ENCODE peak calls at places on chromosomes 7 and 10, in five cellular contexts. T, K, R, O and J are unnamed samples.

GRCh38 chr7:152395115-152395514 is 40.7 kb downstream of the KMT2C start:
- DNase-seq in O (no peak), R (no peak), K (peak; percentile 48), T (no peak), J (no peak)

GRCh38 chr10:35300063-35300699 is 36.1 kb upstream of the CCNY start:
- DNase-seq in R (peak; percentile 96), K (peak; percentile 18), T (no peak), O (peak; percentile 55), J (peak; percentile 56)

GRCh38 chr7:75842836-75843446 is 29.3 kb upstream of the CCL24 start:
- DNase-seq in T (no peak), K (peak; percentile 96), O (peak; percentile 47), R (peak; percentile 92), J (peak; percentile 46)

GRCh38 chr10:8283986-8284385 is 229.5 kb downstream of the GATA3 start:
- DNase-seq in O (no peak), R (no peak), K (peak; percentile 97), T (no peak), J (no peak)

GRCh38 chr7:44184874-44185446 is 4.3 kb downstream of the GCK start:
- DNase-seq in T (no peak), O (no peak), R (no peak), K (no peak), J (no peak)

GRCh38 chr7:151801291-151801690 is 75.6 kb downstream of the PRKAG2 start:
- DNase-seq in O (no peak), R (no peak), T (no peak), K (no peak), J (no peak)

GRCh38 chr7:140402178-140402835 is 1.6 kb upstream of the RAB19 start:
- DNase-seq in K (peak; percentile 73), T (no peak), R (peak; percentile 83), O (no peak), J (no peak)

GRCh38 chr10:48498940-48499510 is 105.8 kb downstream of the ARHGAP22 start:
- DNase-seq in O (no peak), T (no peak), R (no peak), K (no peak), J (no peak)

GRCh38 chr10:32373496-32373895 is 26.5 kb upstream of the EPC1 start:
- DNase-seq in O (no peak), K (no peak), T (no peak), R (no peak), J (no peak)
- H3K4me3 ChIP-seq in O (no peak overlapping the region), K (no peak overlapping the region), T (no peak overlapping the region), R (no peak overlapping the region), J (no peak overlapping the region)

GRCh38 chr10:60456053-60456452 is 66.4 kb upstream of the ANK3 start:
- DNase-seq in T (no peak), R (peak; percentile 82), K (no peak), O (no peak), J (no peak)

GRCh38 chr10:60450291-60450690 is 60.6 kb upstream of the ANK3 start:
- DNase-seq in R (no peak), T (no peak), O (no peak), K (peak; percentile 35), J (no peak)

GRCh38 chr10:60454336-60454735 is 64.7 kb upstream of the ANK3 start:
- DNase-seq in R (no peak), K (no peak), O (no peak), T (no peak), J (no peak)

GRCh38 chr10:60448246-60448645 is 58.6 kb upstream of the ANK3 start:
- DNase-seq in O (no peak), R (peak; percentile 53), K (no peak), T (no peak), J (no peak)

GRCh38 chr10:60453031-60453430 is 63.4 kb upstream of the ANK3 start:
- DNase-seq in R (no peak), T (no peak), O (no peak), K (no peak), J (no peak)
- H3K27ac ChIP-seq in R (no peak overlapping the region), T (no peak overlapping the region), O (no peak overlapping the region), K (no peak overlapping the region), J (no peak overlapping the region)

GRCh38 chr10:44058259-44058658 is 326.6 kb downstream of the CXCL12 start:
- DNase-seq in T (no peak), K (no peak), R (no peak), O (no peak), J (no peak)

GRCh38 chr10:44054046-44054445 is 330.9 kb downstream of the CXCL12 start:
- DNase-seq in T (no peak), K (no peak), O (no peak), R (no peak), J (no peak)

GRCh38 chr10:44053391-44053790 is 331.5 kb downstream of the CXCL12 start:
- DNase-seq in K (no peak), R (no peak), O (no peak), T (no peak), J (no peak)

GRCh38 chr10:44056947-44057811 is 327.7 kb downstream of the CXCL12 start:
- DNase-seq in O (no peak), K (no peak), T (no peak), R (no peak), J (no peak)

GRCh38 chr10:44056206-44056605 is 328.7 kb downstream of the CXCL12 start:
- DNase-seq in K (no peak), R (peak; percentile 32), T (no peak), O (no peak), J (no peak)
- H3K4me1 ChIP-seq in K (no peaks in the 10 kb centered on the region), R (peaks cover 14% of the 10 kb centered on the region), T (no peaks in the 10 kb centered on the region), O (no peaks in the 10 kb centered on the region), J (no peaks in the 10 kb centered on the region)

GRCh38 chr10:122127943-122128342 is 139.0 kb downstream of the TACC2 start:
- DNase-seq in T (no peak), K (peak; percentile 21), O (no peak), R (peak; percentile 72), J (peak; percentile 77)
- H3K4me3 ChIP-seq in T (no peak overlapping the region), K (no peak overlapping the region), O (peak overlapping the region; percentile 4), R (peak overlapping the region; percentile 62), J (peak overlapping the region; percentile 23)

DNA sequence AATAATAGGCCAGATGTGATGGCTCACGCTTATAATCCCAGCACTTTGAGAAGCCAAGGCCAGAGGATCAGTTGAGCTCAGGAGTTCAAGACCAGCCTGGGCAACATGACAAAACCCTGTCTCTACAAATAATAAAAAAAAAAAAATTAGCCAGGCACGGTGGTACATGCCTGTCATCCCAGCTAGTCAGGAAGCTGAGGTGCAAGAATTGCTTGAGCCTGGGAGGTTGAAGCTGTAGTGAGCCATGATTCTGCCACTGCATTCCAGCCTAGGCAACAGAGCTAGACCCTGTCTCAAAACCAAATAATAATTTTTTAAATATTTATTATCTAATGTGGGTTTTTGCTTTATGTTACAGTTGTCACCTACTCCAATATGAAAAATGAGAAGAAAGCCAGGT is 178.9 kb downstream of the ADK start:
- DNase-seq in T (no peak), K (no peak), R (peak; percentile 63), O (no peak), J (no peak)
- H3K27ac ChIP-seq in T (no peak overlapping the region), K (no peak overlapping the region), R (peak overlapping the region; percentile 6), O (no peak overlapping the region), J (no peak overlapping the region)

GRCh38 chr10:100065084-100065660 is 16.5 kb downstream of the CPN1 start:
- DNase-seq in O (no peak), T (no peak), K (no peak), R (no peak), J (no peak)
- H3K4me1 ChIP-seq in O (no peaks in the 10 kb centered on the region), T (no peaks in the 10 kb centered on the region), K (no peaks in the 10 kb centered on the region), R (no peaks in the 10 kb centered on the region), J (no peaks in the 10 kb centered on the region)

GRCh38 chr7:113424463-113424862 is 306.1 kb upstream of the SMIM30 start:
- DNase-seq in T (no peak), R (peak; percentile 3), O (no peak), K (no peak), J (no peak)

GRCh38 chr7:113421696-113422330 is 303.5 kb upstream of the SMIM30 start:
- DNase-seq in O (peak; percentile 50), R (peak; percentile 91), T (peak; percentile 68), K (peak; percentile 87), J (peak; percentile 98)
- H3K4me3 ChIP-seq in O (no peak overlapping the region), R (no peak overlapping the region), T (no peak overlapping the region), K (no peak overlapping the region), J (no peak overlapping the region)